ENCODE peak calls at places on chromosome 2, in eight cellular contexts. F, J, N, M, P, A, Z and H are unnamed samples.
A peak's percentile ranks its signal among the peaks of the same experiment; 100 is the strongest.

GRCh38 chr2:75241696-75242095 is 42.4 kb upstream of the TACR1 start:
- DNase-seq in M (no peak), A (peak; percentile 5), N (peak; percentile 25), Z (peak; percentile 5), J (no peak), P (no peak), F (no peak), H (no peak)

GRCh38 chr2:73212448-73213176 is 1.4 kb upstream of the SMYD5 start:
- DNase-seq in J (peak; percentile 81), P (peak; percentile 79), A (peak; percentile 44), N (peak; percentile 60), F (peak; percentile 73), Z (peak; percentile 81), M (peak; percentile 82), H (peak; percentile 64)

GRCh38 chr2:147525724-147526489 is 318.9 kb upstream of the ACVR2A start:
- DNase-seq in J (no peak), M (no peak), N (peak; percentile 75), F (no peak), Z (peak; percentile 17), P (no peak), A (peak; percentile 46), H (no peak)

GRCh38 chr2:45909677-45910191 is 258.3 kb downstream of the PRKCE start:
- DNase-seq in M (peak; percentile 55), N (peak; percentile 89), A (peak; percentile 82), P (no peak), Z (peak; percentile 82), F (no peak), J (peak; percentile 75), H (no peak)

GRCh38 chr2:20330202-20330601 is 20.4 kb downstream of the PUM2 start:
- DNase-seq in A (no peak), J (no peak), M (no peak), N (no peak), P (no peak), Z (no peak), F (no peak), H (no peak)

GRCh38 chr2:11683486-11683885 is 13.5 kb upstream of the NTSR2 start:
- DNase-seq in A (no peak), F (no peak), M (no peak), N (no peak), Z (no peak), P (no peak), J (no peak), H (peak; percentile 28)

GRCh38 chr2:101096619-101097142 is 54.5 kb downstream of the TBC1D8 start:
- DNase-seq in M (no peak), N (no peak), A (no peak), F (no peak), J (no peak), Z (no peak), P (no peak), H (no peak)

GRCh38 chr2:147348886-147349285 is 495.9 kb upstream of the ACVR2A start:
- DNase-seq in P (no peak), F (no peak), N (no peak), M (no peak), Z (no peak), J (no peak), A (no peak), H (no peak)

GRCh38 chr2:111068435-111069058 is 52.2 kb upstream of the BCL2L11 start:
- DNase-seq in P (no peak), A (peak; percentile 84), M (peak; percentile 77), N (peak; percentile 88), F (no peak), J (no peak), Z (peak; percentile 85), H (no peak)

GRCh38 chr2:17254421-17254820 is 263.8 kb downstream of the RAD51AP2 start:
- DNase-seq in N (no peak), J (no peak), A (peak; percentile 26), Z (no peak), F (no peak), M (no peak), P (no peak), H (no peak)

GRCh38 chr2:174778479-174778962 is 14.2 kb upstream of the CHRNA1 start:
- DNase-seq in Z (no peak), M (peak; percentile 18), P (peak; percentile 26), J (peak; percentile 84), A (peak; percentile 69), F (no peak), N (no peak), H (no peak)

GRCh38 chr2:208373460-208374089 is 33.0 kb upstream of the PTH2R start:
- DNase-seq in P (peak; percentile 53), N (peak; percentile 49), A (peak; percentile 24), Z (peak; percentile 52), M (peak; percentile 35), F (peak; percentile 49), J (no peak), H (no peak)

GRCh38 chr2:48316753-48317750 is 212.9 kb upstream of the STON1 start:
- DNase-seq in N (no peak), M (no peak), P (no peak), Z (no peak), A (peak; percentile 9), F (no peak), J (no peak), H (no peak)

GRCh38 chr2:31004252-31004651 is 134.0 kb downstream of the GALNT14 start:
- DNase-seq in M (no peak), F (no peak), Z (no peak), N (peak; percentile 22), J (no peak), A (peak; percentile 48), P (no peak), H (no peak)

GRCh38 chr2:241500431-241500975 is 7.9 kb downstream of the STK25 start:
- DNase-seq in J (peak; percentile 39), A (no peak), P (no peak), F (no peak), Z (no peak), M (no peak), N (no peak), H (no peak)

GRCh38 chr2:101787097-101787496 is 89.6 kb downstream of the MAP4K4 start:
- DNase-seq in Z (no peak), N (peak; percentile 39), A (no peak), M (no peak), F (no peak), P (no peak), J (no peak), H (no peak)

GRCh38 chr2:132449868-132450267 is 33.3 kb downstream of the GPR39 start:
- DNase-seq in M (no peak), P (no peak), F (no peak), Z (no peak), A (no peak), J (no peak), N (no peak), H (no peak)

DNA sequence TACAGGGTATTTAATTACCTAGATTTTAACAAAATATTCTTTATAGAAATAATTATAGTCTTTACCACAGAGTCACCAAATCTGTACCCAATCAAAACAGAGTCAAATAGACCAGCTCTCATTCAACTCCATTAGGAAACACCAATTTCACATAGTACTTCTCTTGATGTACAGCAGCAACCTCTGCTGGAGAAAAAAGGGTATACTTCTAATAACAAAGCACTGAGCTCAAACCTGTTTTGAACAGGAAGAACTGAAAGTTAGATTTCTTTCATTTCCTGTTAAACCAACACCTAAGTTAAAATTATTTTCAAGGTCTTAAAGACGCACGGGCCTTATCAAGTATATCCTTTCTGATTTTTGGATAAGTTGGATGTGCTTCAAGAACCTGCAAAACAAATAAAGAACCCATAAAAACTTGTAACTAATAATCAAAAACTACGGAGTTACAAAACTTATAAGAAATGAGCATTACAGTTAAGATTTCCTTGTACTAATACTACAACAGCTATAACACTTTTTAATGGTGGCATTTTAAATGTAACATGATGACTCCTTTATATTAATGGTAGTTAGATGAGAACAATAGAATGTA is 79.0 kb downstream of the TTC21B start:
- DNase-seq in M (peak; percentile 24), Z (peak; percentile 52), P (no peak), N (peak; percentile 75), J (no peak), A (peak; percentile 66), F (no peak), H (no peak)
- TF ChIP-seq CTCF in M (peak; percentile 51), Z (peak; percentile 72), P (peak; percentile 70), N (peak; percentile 56), J (peak; percentile 63), A (peak; percentile 69), F (peak; percentile 85), H (peak; percentile 62)

GRCh38 chr2:43455735-43456642 is 139.8 kb downstream of the THADA start:
- DNase-seq in Z (no peak), F (no peak), M (peak; percentile 47), N (no peak), J (no peak), A (peak; percentile 48), P (no peak), H (no peak)
- TF ChIP-seq CTCF in Z (no peak), F (no peak), M (no peak), N (no peak), J (no peak), A (no peak), P (no peak), H (no peak)

DNA sequence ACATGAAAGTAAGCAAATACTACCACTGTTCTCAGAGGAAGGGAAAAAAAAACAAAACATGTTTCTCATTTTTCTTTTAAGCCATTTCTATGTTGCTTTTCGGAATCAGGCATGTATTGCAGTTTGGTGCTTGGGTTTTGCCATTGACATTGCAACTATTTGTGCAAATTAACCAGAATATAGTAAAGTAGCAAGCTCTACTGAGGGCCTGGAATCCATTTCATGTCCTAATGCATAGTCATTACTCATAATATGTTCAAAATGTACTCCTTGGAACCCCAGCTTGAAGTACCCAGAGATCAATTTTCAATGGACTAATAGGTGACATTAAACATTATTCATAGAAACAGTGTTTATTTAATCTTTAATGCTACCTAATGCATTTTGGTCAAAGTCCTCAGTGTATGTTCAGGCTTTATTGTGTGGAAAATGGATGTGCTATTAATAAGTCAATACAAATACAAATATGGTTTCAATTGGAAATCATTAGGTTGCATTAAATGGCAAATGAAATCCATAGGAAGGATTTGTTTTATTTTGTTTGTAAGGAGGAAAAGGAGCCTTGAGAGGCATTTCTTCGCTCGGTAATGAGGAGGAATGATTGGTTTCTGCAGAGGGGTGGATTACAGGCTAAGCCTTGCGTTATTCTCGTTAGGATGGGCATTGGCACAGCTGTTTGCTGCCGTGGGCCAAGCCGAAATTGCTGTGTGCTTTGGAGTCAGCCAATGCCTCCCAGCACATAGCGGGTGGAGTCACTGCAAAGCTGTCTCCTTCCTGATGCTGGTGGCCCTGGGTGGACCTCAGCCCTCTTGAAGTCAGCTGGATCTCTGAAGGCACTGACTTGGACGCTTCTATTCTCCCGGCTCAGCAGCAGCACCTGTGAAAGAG is 56.4 kb downstream of the MYCN start:
- DNase-seq in J (no peak), M (no peak), N (no peak), P (no peak), Z (no peak), F (no peak), A (no peak), H (no peak)
- TF ChIP-seq CTCF in J (no peak), M (no peak), N (no peak), P (no peak), Z (no peak), F (no peak), A (no peak), H (no peak)

GRCh38 chr2:190408538-190409271 is 550 bp downstream of the MFSD6 start:
- DNase-seq in A (peak; percentile 51), F (peak; percentile 6), N (no peak), J (peak; percentile 78), M (peak; percentile 66), P (peak; percentile 41), Z (peak; percentile 40), H (peak; percentile 68)
- TF ChIP-seq CTCF in A (no peak), F (no peak), N (no peak), J (no peak), M (no peak), P (no peak), Z (no peak), H (no peak)

GRCh38 chr2:237665713-237666143 is 38.3 kb downstream of the LRRFIP1 start:
- DNase-seq in J (no peak), P (no peak), F (no peak), M (no peak), A (no peak), Z (no peak), N (no peak), H (no peak)
- TF ChIP-seq CTCF in J (no peak), P (no peak), F (no peak), M (no peak), A (no peak), Z (no peak), N (no peak), H (no peak)